ENCODE peak calls at places on chromosomes 3 and 15, in four cellular contexts. C is T-cell; D is central memory CD8-positive, alpha-beta T cell; X is SK-N-SH treated with all-trans-retinoic acid at 6 μM for 48 hours. E is an unnamed sample.

GRCh38 chr3:58218904-58219303 is 8.1 kb upstream of the DNASE1L3 start:
- ATAC-seq in C (no peak), D (no peak), X (no peak), E (no peak)

GRCh38 chr15:54082836-54083492 is 104.7 kb downstream of the UNC13C start:
- ATAC-seq in C (no peak), D (no peak), X (peak), E (no peak)

GRCh38 chr3:99902091-99902490 is 84.4 kb downstream of the CMSS1 start:
- ATAC-seq in C (no peak), D (no peak), X (peak), E (no peak)

GRCh38 chr15:42313463-42313862 is 40.2 kb upstream of the TMEM87A start:
- ATAC-seq in C (no peak), D (no peak), X (no peak), E (no peak)

GRCh38 chr3:158864492-158864891 is 62.6 kb downstream of the MFSD1 start:
- ATAC-seq in C (no peak), D (no peak), X (no peak), E (no peak)

GRCh38 chr3:177213806-177214528 is 16.7 kb upstream of the TBL1XR1 start:
- ATAC-seq in C (no peak), D (no peak), X (no peak), E (no peak)

GRCh38 chr3:157573281-157573680 is 70.1 kb upstream of the VEPH1 start:
- ATAC-seq in C (no peak), D (no peak), X (no peak), E (no peak)

GRCh38 chr15:31814082-31814481 is 216.2 kb upstream of the CHRNA7 start:
- ATAC-seq in C (no peak), D (no peak), X (no peak), E (no peak)

GRCh38 chr15:65233651-65234050 is 22.4 kb upstream of the CILP start:
- ATAC-seq in C (no peak), D (no peak), X (no peak), E (no peak)

GRCh38 chr3:32422943-32423342 is 31.3 kb downstream of the CMTM7 start:
- ATAC-seq in C (no peak), D (no peak), X (no peak), E (no peak)

GRCh38 chr3:143482106-143483088 is 362.8 kb downstream of the CHST2 start:
- ATAC-seq in C (no peak), D (no peak), X (no peak), E (no peak)

GRCh38 chr3:128052831-128053419 is 688 bp downstream of the SEC61A1 start:
- ATAC-seq in C (no peak), D (no peak), X (peak), E (no peak)

GRCh38 chr3:114143817-114144216 is 35.0 kb downstream of the DRD3 start:
- ATAC-seq in C (no peak), D (no peak), X (no peak), E (no peak)

GRCh38 chr3:43142472-43142871 is 36.6 kb upstream of the POMGNT2 start:
- ATAC-seq in C (no peak), D (no peak), X (no peak), E (no peak)

GRCh38 chr15:98907921-98908490 is 99.6 kb downstream of the PGPEP1L start:
- ATAC-seq in C (no peak), D (no peak), X (no peak), E (no peak)

GRCh38 chr15:96031426-96031825 is 299.1 kb upstream of the NR2F2 start:
- ATAC-seq in C (no peak), D (no peak), X (no peak), E (no peak)

GRCh38 chr15:33700695-33701303 is 267.5 kb upstream of the CHRM5 start:
- ATAC-seq in C (peak), D (peak), X (peak), E (peak)

GRCh38 chr15:96428742-96429141 is 98.2 kb downstream of the NR2F2 start:
- ATAC-seq in C (no peak), D (no peak), X (peak), E (no peak)